ENCODE peak calls at places on chromosomes 11 and 22, in six cellular contexts. P, Z, N, G, Q and R are unnamed samples. For H3K36me3, the result is how much of the 10 kb centered on the place peaks cover.

GRCh38 chr11:115518983-115519382 is 14.8 kb upstream of the CADM1 start:
- DNase-seq in P (no peak), Z (no peak), N (no peak), G (no peak), Q (no peak), R (no peak)

GRCh38 chr11:10301656-10302293 is 3.1 kb upstream of the ADM start:
- DNase-seq in P (peak), Z (no peak), N (no peak), G (no peak), Q (peak), R (no peak)

GRCh38 chr11:72591785-72592490 is 82.3 kb downstream of the PDE2A start:
- DNase-seq in P (no peak), Z (no peak), N (no peak), G (no peak), Q (no peak), R (no peak)

GRCh38 chr11:73195191-73196007 is 22.7 kb upstream of the P2RY2 start:
- DNase-seq in P (no peak), Z (no peak), N (peak), G (no peak), Q (no peak), R (no peak)

GRCh38 chr11:2810401-2811205 is 75.0 kb downstream of the CDKN1C start:
- DNase-seq in P (no peak), Z (no peak), N (no peak), G (no peak), Q (no peak), R (no peak)

GRCh38 chr11:107799245-107799859 is 59.2 kb downstream of the SLC35F2 start:
- DNase-seq in P (peak), Z (peak), N (peak), G (peak), Q (peak), R (peak)

GRCh38 chr11:35714882-35715612 is 52.5 kb downstream of the TRIM44 start:
- DNase-seq in P (peak), Z (peak), N (no peak), G (no peak), Q (peak), R (no peak)

GRCh38 chr22:19271856-19272535 is 19.5 kb downstream of the CLTCL1 start:
- DNase-seq in P (peak), Z (no peak), N (no peak), G (peak), Q (peak), R (no peak)

GRCh38 chr11:66853242-66854229 is 3.3 kb upstream of the LRFN4 start:
- DNase-seq in P (no peak), Z (no peak), N (no peak), G (no peak), Q (no peak), R (no peak)

GRCh38 chr11:60344146-60344545 is 17.1 kb downstream of the MS4A6E start:
- DNase-seq in P (no peak), Z (no peak), N (no peak), G (no peak), Q (no peak), R (no peak)

GRCh38 chr11:126809514-126810289 is 190.9 kb downstream of the KIRREL3 start:
- DNase-seq in P (peak), Z (peak), N (no peak), G (no peak), Q (no peak), R (no peak)

GRCh38 chr11:15835705-15836411 is 520.5 kb downstream of the SOX6 start:
- DNase-seq in P (no peak), Z (no peak), N (no peak), G (no peak), Q (no peak), R (no peak)

GRCh38 chr11:86977441-86978050 is 22.4 kb upstream of the FZD4 start:
- DNase-seq in P (no peak), Z (no peak), N (no peak), G (no peak), Q (no peak), R (no peak)

GRCh38 chr11:35927730-35928129 is 16.1 kb upstream of the LDLRAD3 start:
- DNase-seq in P (peak), Z (no peak), N (peak), G (no peak), Q (peak), R (no peak)

GRCh38 chr11:103515283-103515682 is 406.1 kb downstream of the DYNC2H1 start:
- DNase-seq in P (no peak), Z (no peak), N (no peak), G (no peak), Q (no peak), R (no peak)

GRCh38 chr11:108768370-108768769 is 103.5 kb downstream of the DDX10 start:
- DNase-seq in P (peak), Z (no peak), N (no peak), G (no peak), Q (peak), R (no peak)

GRCh38 chr11:89381094-89381493 is 110.1 kb downstream of the NOX4 start:
- DNase-seq in P (peak), Z (peak), N (peak), G (no peak), Q (peak), R (no peak)

GRCh38 chr22:27100789-27101188 is 443.4 kb downstream of the MIAT start:
- DNase-seq in P (peak), Z (peak), N (no peak), G (peak), Q (peak), R (peak)

GRCh38 chr11:57763568-57763967 is 2.0 kb downstream of the CTNND1 start:
- DNase-seq in P (peak), Z (peak), N (no peak), G (no peak), Q (peak), R (no peak)

GRCh38 chr11:18332891-18333290 is 10.5 kb downstream of the GTF2H1 start:
- DNase-seq in P (no peak), Z (no peak), N (no peak), G (no peak), Q (no peak), R (no peak)

GRCh38 chr22:43969021-43969878 is 14.0 kb downstream of the SAMM50 start:
- DNase-seq in P (no peak), Z (no peak), N (no peak), G (no peak), Q (no peak), R (no peak)

GRCh38 chr11:101914349-101914736 is 467 bp upstream of the CEP126 start:
- DNase-seq in P (peak), Z (peak), N (peak), G (no peak), Q (peak), R (peak)

GRCh38 chr11:79439893-79440450 is 858 bp downstream of the TENM4 start:
- DNase-seq in P (no peak), Z (peak), N (no peak), G (peak), Q (no peak), R (peak)

GRCh38 chr22:47188337-47189055 is 426.0 kb downstream of the TBC1D22A start:
- DNase-seq in P (no peak), Z (no peak), N (no peak), G (no peak), Q (no peak), R (no peak)

GRCh38 chr22:46293591-46294260 is 2.9 kb upstream of the GTSE1 start:
- DNase-seq in P (peak), Z (no peak), N (no peak), G (no peak), Q (peak), R (no peak)

GRCh38 chr11:123251656-123252344 is 56.8 kb upstream of the CLMP start:
- DNase-seq in P (peak), Z (no peak), N (peak), G (no peak), Q (no peak), R (no peak)

GRCh38 chr22:36573815-36574350 is 44.9 kb upstream of the EIF3D start:
- DNase-seq in P (no peak), Z (no peak), N (no peak), G (no peak), Q (no peak), R (peak)

GRCh38 chr11:3796796-3797328 is 492 bp downstream of the NUP98 start:
- DNase-seq in P (no peak), Z (no peak), N (no peak), G (no peak), Q (peak), R (no peak)

GRCh38 chr11:61616443-61616842 is 35.6 kb upstream of the SYT7 start:
- DNase-seq in P (peak), Z (no peak), N (no peak), G (no peak), Q (no peak), R (no peak)

GRCh38 chr11:35474677-35475076 is 50.7 kb downstream of the PAMR1 start:
- DNase-seq in P (no peak), Z (no peak), N (no peak), G (no peak), Q (no peak), R (no peak)

GRCh38 chr22:36727927-36728488 is 24.5 kb upstream of the CACNG2 start:
- DNase-seq in P (no peak), Z (no peak), N (no peak), G (no peak), Q (no peak), R (no peak)

GRCh38 chr11:69209936-69210659 is 54.4 kb downstream of the SMIM38 start:
- DNase-seq in P (no peak), Z (peak), N (peak), G (no peak), Q (peak), R (no peak)

GRCh38 chr11:113449743-113450142 is 25.5 kb downstream of the DRD2 start:
- DNase-seq in P (no peak), Z (no peak), N (no peak), G (no peak), Q (no peak), R (no peak)

GRCh38 chr11:79794484-79795393 is 353.9 kb upstream of the TENM4 start:
- DNase-seq in P (no peak), Z (peak), N (no peak), G (no peak), Q (no peak), R (no peak)

GRCh38 chr11:33830903-33831648 is 56.8 kb upstream of the FBXO3 start:
- DNase-seq in P (no peak), Z (no peak), N (no peak), G (no peak), Q (no peak), R (no peak)
- H2AK5ac ChIP-seq in P (no peak), Z (no peak), N (no peak), G (no peak), Q (no peak), R (no peak)

GRCh38 chr11:8017071-8017470 is 29.9 kb downstream of the EIF3F start:
- DNase-seq in P (no peak), Z (no peak), N (no peak), G (peak), Q (no peak), R (no peak)
- H2BK120ac ChIP-seq in P (peak), Z (no peak), N (no peak), G (no peak), Q (no peak), R (no peak)

GRCh38 chr22:50104149-50104548 is 14.3 kb downstream of the MOV10L1 start:
- DNase-seq in P (no peak), Z (no peak), N (no peak), G (no peak), Q (no peak), R (no peak)
- H3K36me3 ChIP-seq in P (under half), Z (under half), N (under half), G (under half), Q (under half), R (under half)

DNA sequence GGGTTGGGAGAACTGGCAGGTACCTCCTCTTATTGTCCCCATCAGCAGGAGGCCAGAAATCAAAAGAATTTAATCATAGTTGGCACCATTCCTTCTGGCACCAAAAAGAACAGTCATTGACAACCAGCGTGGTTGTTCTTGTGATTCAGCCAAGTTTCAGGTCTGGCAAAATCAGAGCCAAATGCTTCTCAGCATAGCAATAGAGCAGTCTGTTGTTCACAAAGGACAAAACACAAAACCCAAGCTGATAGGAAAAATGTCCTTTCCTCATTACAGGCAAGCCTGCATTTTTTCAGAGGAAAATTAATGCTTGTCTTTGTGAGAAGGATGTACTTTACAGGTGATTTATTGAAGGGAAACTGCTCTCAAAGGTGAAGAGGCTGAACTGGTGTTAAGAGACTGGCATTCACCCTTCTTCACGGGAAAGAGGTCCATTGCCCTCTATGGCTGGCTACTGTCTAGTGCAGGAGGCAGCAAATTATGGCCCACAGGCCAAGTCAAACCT is 241.8 kb upstream of the ARHGAP42 start:
- DNase-seq in P (no peak), Z (peak), N (no peak), G (no peak), Q (no peak), R (no peak)
- H2AK5ac ChIP-seq in P (no peak), Z (no peak), N (no peak), G (no peak), Q (no peak), R (no peak)

GRCh38 chr11:47258317-47258902 is 614 bp downstream of the NR1H3 start:
- DNase-seq in P (no peak), Z (no peak), N (no peak), G (no peak), Q (no peak), R (no peak)
- H2BK120ac ChIP-seq in P (peak), Z (no peak), N (peak), G (peak), Q (peak), R (no peak)

GRCh38 chr11:118045191-118045590 is 31.7 kb upstream of the TMPRSS4 start:
- DNase-seq in P (no peak), Z (no peak), N (no peak), G (no peak), Q (no peak), R (no peak)

GRCh38 chr11:118046051-118046963 is 30.6 kb upstream of the TMPRSS4 start:
- DNase-seq in P (no peak), Z (no peak), N (no peak), G (no peak), Q (no peak), R (no peak)

GRCh38 chr11:118046964-118047700 is 29.7 kb upstream of the TMPRSS4 start:
- DNase-seq in P (no peak), Z (no peak), N (no peak), G (no peak), Q (no peak), R (no peak)

GRCh38 chr11:118042126-118042525 is 34.8 kb upstream of the TMPRSS4 start:
- DNase-seq in P (no peak), Z (no peak), N (no peak), G (no peak), Q (no peak), R (no peak)

DNA sequence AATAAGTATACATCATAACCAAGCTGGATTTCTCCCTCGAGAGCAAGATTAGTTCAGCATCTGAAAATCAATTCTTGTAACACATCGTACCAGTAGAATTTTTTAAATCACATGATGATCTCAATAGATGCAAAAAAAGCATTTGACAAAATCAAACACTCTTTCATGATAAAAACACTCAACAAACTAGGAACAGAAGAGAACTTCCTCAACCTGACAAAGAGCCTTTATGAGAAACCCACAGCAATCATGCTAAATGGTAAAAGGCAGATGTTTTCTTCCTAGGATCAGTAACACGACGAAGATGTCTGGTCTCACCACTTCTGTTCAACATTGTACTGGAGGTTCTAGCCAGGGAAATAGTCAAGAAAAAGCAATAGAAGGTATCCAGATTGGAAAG is 34.1 kb upstream of the TMPRSS4 start:
- DNase-seq in P (no peak), Z (no peak), N (no peak), G (no peak), Q (no peak), R (no peak)
- H3K36me3 ChIP-seq in P (under half), Z (under half), N (under half), G (under half), Q (under half), R (under half)

DNA sequence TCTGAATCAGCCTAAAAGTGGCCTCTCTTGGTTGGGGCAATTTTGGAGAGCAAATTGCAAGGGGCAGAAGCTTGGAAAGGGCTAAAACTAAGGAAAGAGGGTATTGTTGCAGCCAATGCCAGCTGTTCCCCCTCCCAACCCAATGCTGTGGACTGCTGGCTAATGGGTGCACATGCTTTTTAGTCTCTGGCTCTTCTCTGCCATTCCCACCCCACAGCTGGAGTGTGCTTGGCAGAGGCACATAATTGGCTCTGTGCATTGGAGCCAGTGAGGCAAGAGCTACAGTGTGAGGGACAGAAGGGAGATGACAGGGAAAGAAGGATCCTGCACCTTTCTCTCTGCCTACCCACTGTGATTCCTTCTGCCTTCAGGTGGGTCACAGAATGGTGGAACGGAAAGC is 140.0 kb downstream of the NECTIN1 start:
- DNase-seq in P (no peak), Z (no peak), N (no peak), G (no peak), Q (no peak), R (no peak)
- H2AK5ac ChIP-seq in P (no peak), Z (no peak), N (no peak), G (peak), Q (no peak), R (no peak)